ENCODE peak calls at places on chromosomes 7 and 10, in four cellular contexts. A, G, Q and K are unnamed samples.

GRCh38 chr10:44295619-44296222 is 89.2 kb downstream of the CXCL12 start:
- DNase-seq in A (no peak), G (no peak), Q (no peak), K (no peak)

GRCh38 chr10:103592186-103593021 is 98.9 kb downstream of the NEURL1 start:
- DNase-seq in Q (peak; percentile 55), G (peak; percentile 73), A (no peak), K (no peak)

GRCh38 chr7:490461-491291 is 29.0 kb downstream of the PDGFA start:
- DNase-seq in A (peak; percentile 37), G (no peak), Q (no peak), K (no peak)

GRCh38 chr10:108877130-108877529 is 1046.2 kb downstream of the XPNPEP1 start:
- DNase-seq in G (no peak), A (no peak), Q (no peak), K (no peak)

GRCh38 chr10:86087716-86088115 is 278.9 kb downstream of the GRID1 start:
- DNase-seq in G (no peak), Q (no peak), A (no peak), K (peak; percentile 57)

GRCh38 chr10:70744617-70745138 is 40.5 kb downstream of the TBATA start:
- DNase-seq in G (no peak), Q (no peak), A (no peak), K (no peak)

GRCh38 chr10:33116293-33116697 is 158.3 kb upstream of the ITGB1 start:
- DNase-seq in G (peak; percentile 64), Q (peak; percentile 61), A (no peak), K (no peak)

GRCh38 chr10:122551450-122551849 is 9.1 kb upstream of the DMBT1 start:
- DNase-seq in A (no peak), G (peak; percentile 79), Q (no peak), K (no peak)

GRCh38 chr10:12538596-12538995 is 189.2 kb downstream of the CAMK1D start:
- DNase-seq in G (no peak), Q (no peak), A (no peak), K (no peak)

GRCh38 chr10:17075510-17075909 is 54.1 kb downstream of the CUBN start:
- DNase-seq in G (no peak), A (no peak), Q (no peak), K (no peak)

GRCh38 chr7:110601710-110602109 is 489.2 kb upstream of the LRRN3 start:
- DNase-seq in A (no peak), G (no peak), Q (no peak), K (no peak)

GRCh38 chr10:31099101-31099500 is 67.4 kb upstream of the ZNF438 start:
- DNase-seq in Q (no peak), G (no peak), A (no peak), K (no peak)

GRCh38 chr7:32058017-32058416 is 12.2 kb downstream of the PDE1C start:
- DNase-seq in A (no peak), Q (no peak), G (no peak), K (no peak)

GRCh38 chr10:43265799-43266721 is 805 bp downstream of the RASGEF1A start:
- DNase-seq in A (peak; percentile 45), G (peak; percentile 54), Q (no peak), K (peak; percentile 81)
- TF ChIP-seq CTCF in A (peak; percentile 22), G (peak; percentile 43), Q (no peak), K (no peak)

GRCh38 chr10:62806246-62806645 is 1.7 kb downstream of the ADO start:
- DNase-seq in Q (no peak), A (no peak), G (no peak), K (no peak)

GRCh38 chr10:62805139-62806092 is 896 bp downstream of the ADO start:
- DNase-seq in G (peak; percentile 11), Q (peak; percentile 36), A (peak; percentile 71), K (no peak)

GRCh38 chr10:62804384-62805138 is at the start of gene ADO:
- DNase-seq in Q (peak; percentile 76), A (peak; percentile 93), G (peak; percentile 87), K (peak; percentile 94)

GRCh38 chr10:62803993-62804383 is 532 bp upstream of the ADO start:
- DNase-seq in G (no peak), A (no peak), Q (no peak), K (no peak)
- TF ChIP-seq CTCF in G (no peak), A (no peak), Q (no peak), K (no peak)

DNA sequence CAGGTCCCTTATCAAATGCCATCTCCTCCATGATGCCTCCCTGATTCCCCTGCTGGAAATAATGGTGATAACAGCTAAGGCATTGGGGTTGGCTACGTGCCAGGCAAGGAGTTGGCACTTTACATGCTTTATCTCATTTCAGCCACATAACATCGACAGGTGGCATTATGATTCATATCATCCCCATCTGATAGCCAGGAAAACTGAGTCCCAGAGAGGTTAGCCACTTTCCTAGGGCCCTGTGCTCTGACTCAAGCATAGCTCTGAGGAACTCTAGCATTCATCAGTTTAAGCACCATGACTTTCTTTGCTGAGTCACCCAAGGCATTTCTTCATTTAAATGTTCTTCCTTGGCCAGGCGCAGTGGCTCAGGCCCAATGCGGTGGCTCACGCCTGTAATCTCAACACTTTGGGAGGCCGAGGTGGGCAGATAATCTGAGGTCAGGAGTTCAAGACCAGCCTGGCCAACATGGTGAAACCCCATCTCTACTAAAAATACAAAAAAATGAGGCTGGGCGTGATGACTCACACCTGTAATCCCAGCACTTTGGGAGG is 6.6 kb downstream of the LEP start:
- DNase-seq in A (no peak), G (no peak), Q (no peak), K (no peak)
- TF ChIP-seq CTCF in A (no peak), G (no peak), Q (no peak), K (no peak)

DNA sequence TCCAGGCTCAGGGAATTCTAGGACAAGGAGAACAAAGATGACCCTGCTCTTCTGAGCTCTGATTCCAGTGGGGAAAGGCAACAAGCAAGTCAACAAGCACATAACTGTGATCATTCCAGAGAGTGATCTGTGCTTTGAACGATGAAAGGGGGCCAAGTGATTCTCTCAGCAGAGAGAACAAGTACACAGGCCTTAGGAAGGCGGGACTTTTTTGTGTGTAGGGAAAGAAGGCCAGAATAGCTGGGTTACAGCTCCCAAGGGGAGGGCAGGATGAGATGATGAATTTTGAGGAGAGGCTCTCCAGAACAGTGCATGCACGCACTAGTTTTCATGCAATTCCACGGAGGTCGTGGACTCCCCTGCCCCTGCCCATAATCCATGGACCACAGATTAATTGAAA is 565.2 kb downstream of the SDK1 start:
- DNase-seq in G (no peak), A (no peak), Q (no peak), K (no peak)
- TF ChIP-seq CTCF in G (no peak), A (no peak), Q (no peak), K (no peak)

DNA sequence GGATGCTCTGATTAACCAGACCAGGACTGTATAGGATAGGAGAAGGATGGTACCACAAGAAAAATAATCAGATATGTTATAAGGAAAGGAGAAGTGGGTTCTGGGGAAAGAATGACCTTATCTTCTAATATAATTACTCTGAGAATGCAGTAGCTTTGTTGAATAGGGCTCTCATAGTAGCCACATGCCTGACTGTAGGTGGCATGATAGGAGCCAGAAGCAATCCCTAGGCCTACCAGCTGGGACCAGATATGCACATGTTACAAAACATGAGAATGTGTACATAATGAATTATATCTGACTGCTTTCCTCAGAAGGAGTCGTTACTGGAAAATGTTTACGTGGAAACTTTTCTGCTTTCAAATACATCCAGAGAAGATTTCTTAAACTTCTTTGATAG is 53.2 kb upstream of the FAM3C start:
- DNase-seq in A (no peak), G (no peak), Q (no peak), K (no peak)
- TF ChIP-seq CTCF in A (no peak), G (no peak), Q (no peak), K (no peak)

GRCh38 chr7:101319401-101319800 is 2.2 kb downstream of the IFT22 start:
- DNase-seq in G (no peak), Q (no peak), A (no peak), K (no peak)

GRCh38 chr7:101321491-101322401 is at the start of gene IFT22:
- DNase-seq in G (peak; percentile 91), Q (peak; percentile 92), A (peak; percentile 95), K (peak; percentile 96)
- TF ChIP-seq CTCF in G (no peak), Q (peak; percentile 57), A (no peak), K (peak; percentile 70)

GRCh38 chr10:68155615-68156205 is 46.4 kb downstream of the MYPN start:
- DNase-seq in Q (no peak), A (no peak), G (no peak), K (no peak)

GRCh38 chr10:68156373-68157185 is 47.3 kb downstream of the MYPN start:
- DNase-seq in G (peak; percentile 80), Q (peak; percentile 36), A (no peak), K (no peak)

GRCh38 chr10:68154211-68154497 is 44.9 kb downstream of the MYPN start:
- DNase-seq in G (no peak), Q (no peak), A (no peak), K (no peak)

GRCh38 chr10:68151453-68151852 is 42.2 kb downstream of the MYPN start:
- DNase-seq in Q (no peak), A (no peak), G (no peak), K (no peak)

GRCh38 chr10:68153473-68154210 is 44.4 kb downstream of the MYPN start:
- DNase-seq in A (no peak), Q (no peak), G (peak; percentile 13), K (no peak)
- TF ChIP-seq CTCF in A (no peak), Q (no peak), G (no peak), K (peak; percentile 5)

GRCh38 chr10:42866115-42866995 is 83.8 kb downstream of the BMS1 start:
- DNase-seq in G (peak; percentile 60), A (peak; percentile 85), Q (peak; percentile 83), K (peak; percentile 93)
- TF ChIP-seq CTCF in G (peak; percentile 69), A (peak; percentile 80), Q (peak; percentile 86), K (peak; percentile 89)

DNA sequence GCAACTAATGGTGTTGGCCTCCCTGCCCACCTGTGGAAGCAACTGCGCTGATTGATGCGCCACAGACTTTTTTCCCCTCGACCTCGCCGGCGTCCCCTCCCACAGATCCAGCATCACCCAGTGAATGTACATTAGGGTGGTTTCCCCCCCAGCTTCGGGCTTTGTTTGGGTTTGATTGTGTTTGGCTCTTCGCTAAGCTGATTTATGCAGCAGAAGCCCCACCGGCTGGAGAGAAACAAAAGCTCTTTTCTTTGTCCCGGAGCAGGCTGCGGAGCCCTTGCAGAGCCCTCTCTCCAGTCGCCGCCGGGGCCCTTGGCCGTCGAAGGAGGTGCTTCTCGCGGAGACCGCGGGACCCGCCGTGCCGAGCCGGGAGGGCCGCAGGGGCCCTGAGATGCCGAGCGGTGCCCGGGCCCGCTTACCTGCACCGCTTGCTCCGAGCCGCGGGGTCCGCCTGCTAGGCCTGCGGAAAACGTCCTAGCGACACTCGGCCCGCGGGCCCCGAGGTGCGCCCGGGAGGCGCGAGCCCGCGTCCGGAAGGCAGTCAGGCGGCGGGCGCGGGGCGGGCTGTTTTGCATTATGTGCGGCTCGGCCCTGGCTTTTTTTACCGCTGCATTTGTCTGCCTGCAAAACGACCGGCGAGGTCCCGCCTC is 656 bp downstream of the ITGB8 start:
- DNase-seq in G (peak; percentile 50), A (peak; percentile 62), Q (peak; percentile 68), K (peak; percentile 84)
- TF ChIP-seq CTCF in G (no peak), A (no peak), Q (no peak), K (no peak)

GRCh38 chr7:134947329-134947728 is 39.0 kb upstream of the AGBL3 start:
- DNase-seq in A (no peak), Q (no peak), G (no peak), K (no peak)
- TF ChIP-seq CTCF in A (no peak), Q (no peak), G (no peak), K (no peak)